ENCODE peak calls at places on chromosomes 12 and 14, in four cellular contexts. C is WTC11, N is DND-41, O is mucosa of descending colon. G is an unnamed sample.

GRCh38 chr12:106924458-106924857 is 31.2 kb upstream of the TMEM263 start:
- DNase-seq in C (no peak), N (no peak), O (no peak), G (no peak)

GRCh38 chr14:90911121-90911520 is 94.9 kb upstream of the TTC7B start:
- DNase-seq in C (no peak), N (no peak), O (no peak), G (no peak)

GRCh38 chr14:64945431-64945830 is 2.9 kb upstream of the GPX2 start:
- DNase-seq in C (no peak), N (no peak), O (no peak), G (no peak)

GRCh38 chr12:49264466-49264872 is 413 bp upstream of the TUBA1C start:
- DNase-seq in C (no peak), N (no peak), O (no peak), G (no peak)

GRCh38 chr12:124413401-124413800 is 118.5 kb downstream of the RFLNA start:
- DNase-seq in C (no peak), N (no peak), O (no peak), G (no peak)

GRCh38 chr14:95998656-95999055 is 40.5 kb upstream of the C14orf132 start:
- DNase-seq in C (no peak), N (no peak), O (no peak), G (no peak)

GRCh38 chr12:59041241-59042121 is 121.2 kb upstream of the LRIG3 start:
- DNase-seq in C (no peak), N (no peak), O (no peak), G (no peak)

GRCh38 chr12:104046306-104046705 is 3.7 kb downstream of the GLT8D2 start:
- DNase-seq in C (no peak), N (no peak), O (no peak), G (no peak)

GRCh38 chr14:52948039-52948438 is 2.8 kb downstream of the FERMT2 start:
- DNase-seq in C (no peak), N (no peak), O (no peak), G (no peak)

GRCh38 chr12:102427542-102427923 is 52.8 kb downstream of the IGF1 start:
- DNase-seq in C (no peak), N (no peak), O (no peak), G (no peak)

GRCh38 chr12:115771065-115771464 is 506.4 kb downstream of the MED13L start:
- DNase-seq in C (no peak), N (no peak), O (no peak), G (no peak)

GRCh38 chr12:24230061-24230460 is 280.6 kb upstream of the SOX5 start:
- DNase-seq in C (no peak), N (no peak), O (no peak), G (no peak)

GRCh38 chr14:28766505-28767238 is at the start of gene FOXG1:
- DNase-seq in C (peak), N (no peak), O (no peak), G (no peak)

GRCh38 chr12:19439059-19440018 is at the start of gene AEBP2:
- DNase-seq in C (peak), N (peak), O (peak), G (peak)

GRCh38 chr12:17301544-17301943 is 695.6 kb upstream of the LMO3 start:
- DNase-seq in C (peak), N (no peak), O (no peak), G (no peak)

GRCh38 chr14:101186544-101186943 is 283.0 kb upstream of the RTL1 start:
- DNase-seq in C (no peak), N (peak), O (no peak), G (no peak)

GRCh38 chr12:92745874-92746553 is 43.2 kb downstream of the PLEKHG7 start:
- DNase-seq in C (no peak), N (no peak), O (peak), G (no peak)

GRCh38 chr12:124277394-124278222 is 17.3 kb upstream of the RFLNA start:
- DNase-seq in C (no peak), N (peak), O (no peak), G (no peak)

GRCh38 chr14:23024612-23025075 is 10.1 kb downstream of the PSMB5 start:
- DNase-seq in C (no peak), N (no peak), O (no peak), G (no peak)

GRCh38 chr12:54569072-54569471 is 19.4 kb downstream of the PPP1R1A start:
- DNase-seq in C (no peak), N (no peak), O (no peak), G (no peak)

GRCh38 chr14:72479471-72479931 is 414.4 kb downstream of the DPF3 start:
- DNase-seq in C (no peak), N (peak), O (no peak), G (no peak)

GRCh38 chr12:106315523-106315922 is 13.0 kb downstream of the TCP11L2 start:
- DNase-seq in C (no peak), N (no peak), O (no peak), G (no peak)

GRCh38 chr12:65510584-65511050 is 232.1 kb downstream of the MSRB3 start:
- DNase-seq in C (peak), N (no peak), O (no peak), G (no peak)

GRCh38 chr14:19823765-19824164 is 20.2 kb downstream of the OR4N2 start:
- DNase-seq in C (no peak), N (no peak), O (no peak), G (no peak)

GRCh38 chr14:23590198-23590597 is 11.6 kb upstream of the JPH4 start:
- DNase-seq in C (no peak), N (no peak), O (no peak), G (no peak)

GRCh38 chr12:24555730-24556129 is 393.2 kb downstream of the BCAT1 start:
- DNase-seq in C (no peak), N (no peak), O (no peak), G (no peak)

GRCh38 chr14:34104750-34105397 is 154.0 kb upstream of the EGLN3 start:
- DNase-seq in C (no peak), N (no peak), O (no peak), G (no peak)

GRCh38 chr12:115630133-115630532 is 647.4 kb downstream of the MED13L start:
- DNase-seq in C (no peak), N (no peak), O (no peak), G (no peak)

DNA sequence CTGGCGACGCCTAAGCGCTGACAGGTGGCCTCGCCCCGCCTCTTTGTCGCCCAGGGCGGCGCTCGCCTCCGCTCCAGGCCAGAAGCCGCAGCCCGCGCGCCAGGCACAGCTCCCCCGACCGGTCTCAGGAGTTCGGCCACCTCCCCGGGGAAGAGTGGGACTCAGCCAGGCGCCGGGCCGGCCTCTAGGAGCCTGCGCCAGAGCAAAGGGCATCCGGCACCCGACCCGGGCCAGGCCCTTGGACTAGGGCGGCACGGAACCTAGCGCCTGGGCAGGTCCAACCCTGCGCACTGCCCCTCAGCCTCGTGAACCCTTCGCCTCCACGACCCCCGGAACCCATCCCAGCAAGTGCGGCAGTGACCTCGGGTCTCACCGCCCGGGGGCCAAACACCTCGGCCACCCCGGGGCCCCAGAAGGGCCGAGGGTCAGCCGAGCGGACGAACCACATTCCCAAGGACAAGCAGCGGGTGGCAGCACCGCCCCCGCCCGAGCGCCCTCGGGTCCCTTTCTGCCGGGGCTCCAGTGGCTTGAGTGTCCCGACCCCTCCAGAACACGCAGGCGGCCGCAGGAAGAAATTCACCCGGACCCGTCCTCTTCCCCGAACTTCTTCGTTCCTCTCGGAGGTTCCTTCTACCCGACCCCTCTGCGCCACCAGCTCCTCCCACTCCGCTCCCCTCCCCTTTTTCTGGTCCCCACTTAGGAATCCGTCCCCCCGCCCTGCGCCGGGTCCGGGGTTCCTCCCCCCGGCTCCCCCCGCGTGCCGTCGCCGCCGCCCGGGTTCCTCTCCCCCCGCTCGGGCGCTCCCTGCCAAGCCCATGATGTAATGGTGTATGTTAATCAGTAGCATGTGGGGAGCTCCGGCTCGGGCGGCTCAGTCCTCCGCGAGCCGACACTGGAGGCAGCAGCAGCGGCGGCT is 1.4 kb upstream of the SAMD4A start:
- DNase-seq in C (peak), N (peak), O (peak), G (peak)
- TF ChIP-seq CTCF in C (no peak), N (no peak), O (no peak), G (no peak)

GRCh38 chr12:68239309-68239708 is 13.7 kb upstream of the IL26 start:
- DNase-seq in C (no peak), N (no peak), O (no peak), G (no peak)

GRCh38 chr12:68236421-68237059 is 10.9 kb upstream of the IL26 start:
- DNase-seq in C (no peak), N (peak), O (no peak), G (peak)

GRCh38 chr12:68237523-68238070 is 12.0 kb upstream of the IL26 start:
- DNase-seq in C (no peak), N (no peak), O (no peak), G (no peak)

GRCh38 chr12:68235576-68235975 is 10.0 kb upstream of the IL26 start:
- DNase-seq in C (no peak), N (no peak), O (no peak), G (no peak)

GRCh38 chr12:68237068-68237467 is 11.5 kb upstream of the IL26 start:
- DNase-seq in C (no peak), N (no peak), O (no peak), G (no peak)
- TF ChIP-seq CTCF in C (no peak), N (peak), O (no peak), G (no peak)

DNA sequence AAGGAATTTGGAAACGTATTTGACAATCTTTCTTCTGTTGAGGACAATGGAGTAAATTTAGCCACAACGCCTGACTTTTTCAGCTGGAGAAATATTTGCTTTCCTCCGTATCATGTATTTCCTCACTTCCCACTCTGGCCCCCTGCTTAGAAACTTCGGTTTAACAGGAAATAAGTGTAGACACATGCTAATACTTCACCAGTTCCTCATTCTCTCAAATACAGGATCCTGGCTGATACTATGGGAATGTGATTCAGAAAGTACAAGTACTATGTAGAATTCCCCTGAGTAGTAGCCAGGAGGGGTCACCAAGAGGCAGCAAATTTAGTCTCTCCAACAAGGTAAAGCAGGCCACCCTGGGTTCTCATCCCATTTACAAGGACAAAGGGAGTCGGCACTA is 58.0 kb downstream of the FAR2 start:
- DNase-seq in C (no peak), N (no peak), O (no peak), G (no peak)
- TF ChIP-seq CTCF in C (no peak), N (no peak), O (no peak), G (no peak)

GRCh38 chr14:103749860-103750259 is 34.2 kb downstream of the ZFYVE21 start:
- DNase-seq in C (no peak), N (no peak), O (no peak), G (no peak)
- TF ChIP-seq CTCF in C (no peak), N (peak), O (no peak), G (no peak)

G was measured in CD8-positive, alpha-beta T cell.